ENCODE peak calls at places on chromosomes 13 and 19, in nine cellular contexts. W is left ventricle myocardium inferior, V is lower lobe of right lung, T is WERI-Rb-1, Q is body of pancreas, E is cardiac muscle cell, S is Peyer's patch, L is lung, Z is WTC11. Y is an unnamed sample.

GRCh38 chr19:47112166-47112663 is 1.4 kb downstream of the ZC3H4 start:
- DNase-seq in E (peak), V (peak), T (peak), W (peak), S (peak), Q (peak), L (peak), Z (peak), Y (peak)

GRCh38 chr19:1245884-1246816 is 2.2 kb upstream of the MIDN start:
- DNase-seq in Q (peak), L (no peak), Z (peak), E (peak), V (peak), W (peak), S (peak), T (peak), Y (no peak)

GRCh38 chr13:77031869-77032268 is 4.9 kb upstream of the FBXL3 start:
- DNase-seq in W (no peak), V (no peak), Q (no peak), T (peak), S (no peak), L (no peak), Z (no peak), E (no peak), Y (no peak)

GRCh38 chr13:98368019-98368418 is 190.9 kb upstream of the RNF113B start:
- DNase-seq in E (no peak), S (no peak), Z (no peak), W (no peak), L (no peak), T (no peak), Q (no peak), V (no peak), Y (no peak)

GRCh38 chr13:24183741-24184182 is 23.2 kb downstream of the SPATA13 start:
- DNase-seq in Q (peak), T (no peak), W (no peak), Z (no peak), L (no peak), E (no peak), V (no peak), S (peak), Y (no peak)

GRCh38 chr19:51364200-51365106 is 1.7 kb downstream of the ETFB start:
- DNase-seq in W (no peak), L (no peak), T (no peak), V (no peak), Q (no peak), Z (no peak), E (no peak), S (no peak), Y (no peak)

GRCh38 chr19:57850553-57851017 is 926 bp downstream of the ZNF587 start:
- DNase-seq in Q (peak), S (peak), L (no peak), T (peak), V (no peak), E (no peak), Z (peak), W (no peak), Y (peak)

GRCh38 chr19:53102186-53102585 is 1.0 kb downstream of the ZNF160 start:
- DNase-seq in Z (no peak), V (no peak), S (no peak), E (no peak), W (no peak), T (peak), L (no peak), Q (no peak), Y (no peak)

GRCh38 chr19:55311797-55312196 is 13.3 kb downstream of the TMEM150B start:
- DNase-seq in E (no peak), W (no peak), Q (no peak), V (no peak), Z (no peak), S (no peak), L (no peak), T (no peak), Y (no peak)

GRCh38 chr13:82739881-82740280 is 1142.4 kb downstream of the SLITRK1 start:
- DNase-seq in E (no peak), V (no peak), T (no peak), W (no peak), S (no peak), Z (no peak), L (no peak), Q (no peak), Y (no peak)
- TF ChIP-seq CTCF in E (peak), V (no peak), T (no peak), W (no peak), S (no peak), Z (no peak), L (no peak), Q (no peak), Y (no peak)

DNA sequence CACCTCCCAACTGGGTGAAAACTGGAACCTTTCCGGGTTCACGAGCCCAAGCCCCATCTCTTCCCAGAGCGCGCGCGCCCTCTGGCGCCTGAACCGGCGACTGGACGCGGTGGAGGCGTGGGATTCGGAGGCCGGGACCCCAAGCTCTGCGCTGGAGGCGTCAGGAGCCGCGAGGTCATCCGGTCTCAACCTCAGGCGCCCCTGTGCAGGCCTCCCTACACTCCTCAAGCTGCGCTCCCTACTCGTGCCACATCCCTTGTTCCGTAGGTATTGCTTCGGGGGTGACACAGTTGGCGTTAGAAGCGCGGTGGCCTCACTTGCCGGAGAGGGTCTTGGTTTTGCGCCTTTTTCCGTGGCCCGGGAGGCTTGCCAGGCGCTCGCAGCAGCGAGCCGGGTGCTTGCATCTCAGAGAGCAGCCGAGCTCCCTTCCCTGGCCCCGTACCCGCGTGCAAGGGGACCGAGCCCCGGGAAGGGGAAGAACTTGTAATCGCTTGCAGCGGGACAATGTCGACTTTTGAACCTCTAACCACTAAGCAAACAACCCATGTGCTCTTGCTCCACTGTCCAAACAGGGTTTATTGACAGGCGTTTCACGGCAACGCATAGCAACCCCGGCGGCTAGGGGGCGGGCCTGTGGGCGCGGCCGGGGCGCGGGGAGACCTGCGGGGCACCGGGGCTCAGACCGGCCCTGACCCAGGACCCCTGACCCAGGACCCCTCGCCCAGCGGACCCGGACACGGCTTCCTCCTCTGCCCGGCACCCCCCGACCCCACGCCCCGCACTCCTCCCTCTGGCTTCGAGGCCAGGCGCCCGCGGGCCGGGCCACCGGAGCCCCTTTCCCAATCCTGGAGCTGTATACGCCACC is 8.5 kb downstream of the CDX2 start:
- DNase-seq in S (peak), E (peak), Q (peak), W (peak), Z (peak), V (peak), T (peak), L (peak), Y (peak)
- TF ChIP-seq CTCF in S (no peak), E (peak), Q (peak), W (peak), Z (peak), V (peak), T (peak), L (no peak), Y (peak)

GRCh38 chr13:43408274-43408673 is 378.5 kb downstream of the ENOX1 start:
- DNase-seq in E (no peak), Z (no peak), S (no peak), T (no peak), L (no peak), Q (no peak), V (no peak), W (no peak), Y (no peak)

GRCh38 chr13:43407023-43407581 is 379.7 kb downstream of the ENOX1 start:
- DNase-seq in W (no peak), E (no peak), S (no peak), V (no peak), Q (no peak), L (no peak), T (no peak), Z (no peak), Y (no peak)

GRCh38 chr13:43411211-43411610 is 375.6 kb downstream of the ENOX1 start:
- DNase-seq in V (no peak), L (no peak), Z (no peak), W (no peak), E (no peak), S (no peak), Q (no peak), T (no peak), Y (no peak)

GRCh38 chr13:43401364-43401763 is 378.0 kb downstream of the DNAJC15 start:
- DNase-seq in E (no peak), L (no peak), T (no peak), Z (no peak), S (no peak), Q (no peak), V (no peak), W (no peak), Y (no peak)

DNA sequence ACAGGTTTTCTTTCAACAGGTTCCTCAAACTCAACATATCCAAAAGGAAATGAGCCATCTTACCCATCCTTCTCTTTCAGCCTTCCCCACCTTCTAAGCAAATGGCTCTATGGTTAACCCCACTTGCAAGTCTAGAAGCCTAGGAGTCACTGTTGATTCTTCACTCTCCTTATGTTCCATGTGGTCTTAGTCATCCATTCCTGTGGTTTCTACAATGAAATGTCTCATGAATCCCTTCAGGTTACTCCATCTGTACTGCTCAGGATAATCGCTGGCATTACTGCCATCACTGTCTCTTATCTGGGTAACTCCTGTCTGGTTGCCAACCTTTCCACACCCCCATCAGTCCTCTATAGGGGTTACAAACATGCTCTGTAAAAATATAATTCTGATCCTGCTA is 381.3 kb downstream of the ENOX1 start:
- DNase-seq in T (no peak), W (no peak), Q (no peak), S (no peak), E (no peak), V (no peak), Z (no peak), L (no peak), Y (no peak)
- TF ChIP-seq CTCF in T (no peak), W (no peak), Q (no peak), S (no peak), E (no peak), V (no peak), Z (no peak), L (no peak), Y (no peak)

GRCh38 chr19:34017024-34017423 is 155.3 kb upstream of the LSM14A start:
- DNase-seq in W (no peak), T (no peak), S (no peak), L (no peak), E (no peak), Z (no peak), V (no peak), Q (no peak), Y (no peak)
- TF ChIP-seq CTCF in W (no peak), T (no peak), S (no peak), L (no peak), E (no peak), Z (no peak), V (no peak), Q (no peak), Y (no peak)

DNA sequence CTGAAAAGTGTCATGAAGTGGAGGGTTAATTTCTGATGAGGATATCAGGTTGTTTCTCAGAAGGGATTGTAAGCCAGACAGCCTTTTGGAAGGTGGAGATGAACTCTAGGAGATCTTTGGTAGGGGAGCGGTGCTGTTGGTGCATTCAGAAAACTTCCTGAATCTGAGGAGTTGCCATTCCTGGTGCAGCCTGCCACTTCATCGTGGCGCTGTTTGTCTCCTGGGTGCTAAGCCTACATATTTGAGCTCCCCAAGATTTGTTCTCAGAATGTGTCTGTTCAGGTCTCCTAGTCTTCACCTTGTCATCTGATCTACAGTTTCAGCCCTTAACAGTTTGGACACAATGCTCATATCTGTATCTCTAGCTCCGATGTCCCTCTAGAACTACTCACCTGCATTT is 285.6 kb downstream of the MTUS2 start:
- DNase-seq in S (no peak), Q (no peak), Z (peak), L (no peak), E (peak), W (no peak), T (no peak), V (no peak), Y (no peak)
- TF ChIP-seq CTCF in S (no peak), Q (no peak), Z (peak), L (no peak), E (no peak), W (no peak), T (peak), V (no peak), Y (no peak)

GRCh38 chr19:3849787-3850186 is 19.1 kb downstream of the ZFR2 start:
- DNase-seq in E (no peak), V (no peak), Q (no peak), L (no peak), Z (no peak), T (no peak), W (no peak), S (no peak), Y (no peak)

GRCh38 chr19:3850320-3850972 is 18.4 kb downstream of the ZFR2 start:
- DNase-seq in Z (no peak), T (no peak), S (no peak), W (no peak), E (no peak), Q (no peak), L (no peak), V (no peak), Y (no peak)

GRCh38 chr19:3852177-3852511 is 16.7 kb downstream of the ZFR2 start:
- DNase-seq in E (no peak), S (no peak), L (no peak), W (no peak), V (no peak), Z (no peak), T (no peak), Q (no peak), Y (no peak)

GRCh38 chr19:3851254-3852176 is 17.3 kb downstream of the ZFR2 start:
- DNase-seq in Q (no peak), E (no peak), S (no peak), W (no peak), T (no peak), L (no peak), V (no peak), Z (no peak), Y (no peak)

DNA sequence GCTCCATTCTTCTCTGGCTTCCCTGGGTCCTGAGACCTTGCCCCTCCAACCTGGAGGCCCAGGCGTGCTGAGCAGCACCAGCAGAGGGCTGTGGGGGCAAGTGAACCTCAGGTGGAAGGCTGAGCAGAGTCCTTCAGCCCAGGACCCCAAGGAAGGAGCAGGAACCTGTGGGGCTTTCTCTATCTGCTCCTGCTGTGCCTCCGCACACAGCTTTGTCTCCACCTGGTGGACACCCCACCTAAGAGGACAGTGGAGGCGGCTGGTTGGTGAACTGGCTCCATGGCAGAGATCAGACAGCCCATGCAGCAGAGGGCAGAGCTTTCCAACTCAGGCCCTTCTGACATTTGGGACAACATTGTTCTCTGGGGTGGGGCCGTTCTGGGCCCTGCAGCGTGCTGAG is 19.7 kb downstream of the ZFR2 start:
- DNase-seq in V (no peak), T (peak), S (no peak), Q (peak), L (no peak), Z (peak), E (peak), W (no peak), Y (peak)
- TF ChIP-seq CTCF in V (no peak), T (peak), S (no peak), Q (no peak), L (no peak), Z (no peak), E (peak), W (no peak), Y (peak)

DNA sequence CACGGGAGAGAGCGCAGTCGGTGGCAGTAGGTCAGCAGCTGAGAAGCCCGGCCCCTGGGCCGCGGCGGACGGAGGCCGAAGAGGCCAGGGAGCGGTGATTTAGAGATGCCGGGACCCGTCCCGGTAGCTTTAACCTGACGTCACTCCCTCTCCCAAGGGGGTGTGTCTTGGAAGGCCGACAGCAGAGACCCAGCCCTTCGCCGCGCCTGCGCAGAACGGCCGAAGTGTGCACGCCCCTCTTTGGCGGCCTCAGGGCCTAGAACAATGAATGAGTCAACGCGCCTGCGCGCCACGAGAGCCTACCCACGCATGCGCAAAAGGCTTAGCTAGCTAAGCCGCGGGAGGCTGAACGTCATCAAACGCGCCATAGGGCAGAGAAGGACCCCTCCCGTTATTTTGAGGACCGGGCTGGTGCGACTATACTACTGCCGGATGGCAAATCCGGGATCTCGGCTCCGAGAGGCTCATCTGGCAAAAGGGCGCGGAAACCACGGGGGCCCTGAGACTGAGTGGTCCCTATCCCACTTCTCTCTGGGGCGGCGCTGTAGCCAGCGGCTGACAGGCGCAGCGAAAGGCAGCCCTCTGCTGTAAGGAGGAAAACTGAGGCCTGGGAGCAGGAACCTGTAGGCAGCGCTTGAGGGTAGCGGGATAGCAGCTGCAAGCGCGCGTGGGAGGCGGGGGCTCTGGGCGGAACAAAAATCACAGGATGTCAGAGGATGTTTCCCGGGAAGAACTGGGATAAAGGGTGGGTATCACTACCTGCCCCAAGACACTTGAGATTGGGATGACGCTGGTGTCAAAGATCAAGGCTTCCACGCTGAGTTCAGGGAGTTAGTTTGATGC is at the start of the genes IRGQ and ZNF576:
- DNase-seq in L (peak), W (peak), V (peak), Q (peak), T (peak), E (peak), S (peak), Z (peak), Y (peak)
- TF ChIP-seq CTCF in L (no peak), W (no peak), V (no peak), Q (no peak), T (peak), E (no peak), S (no peak), Z (no peak), Y (no peak)

Y was measured in activated CD8-positive, alpha-beta T cell treated with anti-CD3 and anti-CD28 coated beads for 36 hours.